ENCODE peak calls at places on chromosomes 2 and 18, in four cellular contexts. T is lower lobe of right lung, F is amniotic stem cell, E is Caki2. L is an unnamed sample.

GRCh38 chr18:61337527-61337926 is 4.3 kb downstream of the CDH20 start:
- DNase-seq in F (no peak), T (no peak), E (no peak), L (no peak)

GRCh38 chr2:154013514-154013913 is 141.8 kb downstream of the GALNT13 start:
- DNase-seq in F (no peak), T (no peak), E (no peak), L (no peak)

GRCh38 chr18:45856526-45856925 is 31.1 kb downstream of the SIGLEC15 start:
- DNase-seq in T (no peak), E (no peak), F (no peak), L (no peak)

GRCh38 chr2:241272298-241272721 is 43.2 kb downstream of the HDLBP start:
- DNase-seq in T (peak; percentile 74), F (no peak), E (no peak), L (no peak)

GRCh38 chr2:62054029-62054791 is 141.7 kb upstream of the B3GNT2 start:
- DNase-seq in F (no peak), T (no peak), E (no peak), L (no peak)

GRCh38 chr2:39516347-39517101 is 79.4 kb upstream of the MAP4K3 start:
- DNase-seq in E (no peak), T (no peak), F (no peak), L (no peak)

GRCh38 chr2:101731221-101732054 is 33.9 kb downstream of the MAP4K4 start:
- DNase-seq in F (no peak), T (no peak), E (no peak), L (no peak)

GRCh38 chr2:42569116-42569711 is 782 bp downstream of the MTA3 start:
- DNase-seq in F (no peak), T (no peak), E (peak; percentile 35), L (peak; percentile 33)

GRCh38 chr2:200168641-200169265 is 137.7 kb upstream of the SPATS2L start:
- DNase-seq in E (no peak), F (no peak), T (no peak), L (no peak)

GRCh38 chr2:10194021-10194820 is 71.7 kb downstream of the RRM2 start:
- DNase-seq in E (no peak), T (no peak), F (no peak), L (no peak)

GRCh38 chr2:105607920-105608504 is 136.7 kb upstream of the NCK2 start:
- DNase-seq in T (no peak), E (no peak), F (no peak), L (no peak)

GRCh38 chr18:26646897-26647296 is 98.5 kb upstream of the KCTD1 start:
- DNase-seq in T (no peak), F (no peak), E (no peak), L (no peak)

GRCh38 chr2:26968001-26968400 is 2.4 kb upstream of the MAPRE3 start:
- DNase-seq in E (peak; percentile 91), T (no peak), F (no peak), L (peak; percentile 23)

GRCh38 chr2:239865059-239865639 is 160.0 kb downstream of the NDUFA10 start:
- DNase-seq in T (peak; percentile 42), E (no peak), F (no peak), L (no peak)

GRCh38 chr2:172103471-172104292 is 982 bp upstream of the DLX2 start:
- DNase-seq in E (peak; percentile 70), T (peak; percentile 84), F (peak; percentile 63), L (peak; percentile 81)

GRCh38 chr2:203763425-203764272 is 57.2 kb downstream of the CD28 start:
- DNase-seq in F (no peak), E (no peak), T (no peak), L (no peak)

GRCh38 chr2:122764019-122764418 is 1008.6 kb downstream of the TSN start:
- DNase-seq in F (no peak), T (no peak), E (no peak), L (no peak)

GRCh38 chr2:186780701-186781316 is 68.2 kb downstream of the ZSWIM2 start:
- DNase-seq in F (no peak), E (peak; percentile 12), T (no peak), L (peak; percentile 36)

GRCh38 chr2:31598694-31599093 is 18.0 kb upstream of the SRD5A2 start:
- DNase-seq in T (no peak), F (no peak), E (no peak), L (no peak)

GRCh38 chr2:204654679-204655078 is 109.4 kb downstream of the PARD3B start:
- DNase-seq in E (no peak), T (no peak), F (no peak), L (no peak)

GRCh38 chr2:218032336-218033171 is 29.8 kb upstream of the TNS1 start:
- DNase-seq in T (no peak), F (no peak), E (no peak), L (no peak)

GRCh38 chr2:182522428-182522896 is 95.6 kb upstream of the PDE1A start:
- DNase-seq in E (peak; percentile 57), T (no peak), F (no peak), L (peak; percentile 80)

GRCh38 chr2:240240017-240240416 is 99.6 kb upstream of the OTOS start:
- DNase-seq in E (no peak), T (no peak), F (no peak), L (no peak)

GRCh38 chr2:221282386-221282785 is 289.7 kb downstream of the EPHA4 start:
- DNase-seq in E (no peak), F (no peak), T (no peak), L (no peak)

GRCh38 chr2:234630676-234631350 is 133.9 kb upstream of the ARL4C start:
- DNase-seq in E (no peak), T (no peak), F (no peak), L (peak; percentile 37)

GRCh38 chr18:59851784-59852399 is 47.9 kb upstream of the PMAIP1 start:
- DNase-seq in T (no peak), E (no peak), F (no peak), L (no peak)

GRCh38 chr2:219178377-219179175 is 501 bp downstream of the RETREG2 start:
- DNase-seq in E (peak; percentile 31), T (peak; percentile 73), F (no peak), L (no peak)

GRCh38 chr2:64669288-64669687 is 15.6 kb upstream of the SERTAD2 start:
- DNase-seq in E (no peak), F (no peak), T (no peak), L (no peak)

GRCh38 chr2:25825238-25825637 is 53.0 kb downstream of the ASXL2 start:
- DNase-seq in E (no peak), F (no peak), T (no peak), L (no peak)

GRCh38 chr2:152847067-152847466 is 128.6 kb downstream of the ARL6IP6 start:
- DNase-seq in F (no peak), E (no peak), T (no peak), L (peak; percentile 49)

GRCh38 chr18:13563390-13563805 is 163.0 kb downstream of the FAM210A start:
- DNase-seq in E (no peak), F (no peak), T (no peak), L (no peak)

GRCh38 chr2:231716641-231717280 is 8.4 kb downstream of the PTMA start:
- DNase-seq in E (no peak), T (no peak), F (no peak), L (peak; percentile 14)

GRCh38 chr18:63336366-63337099 is 17.0 kb upstream of the BCL2 start:
- DNase-seq in E (peak; percentile 44), F (peak; percentile 80), T (no peak), L (peak; percentile 63)

GRCh38 chr2:210442869-210443268 is 33.7 kb downstream of the LANCL1 start:
- DNase-seq in T (no peak), F (no peak), E (no peak), L (no peak)

GRCh38 chr18:25935356-25935755 is 155.1 kb downstream of the SS18 start:
- DNase-seq in F (no peak), T (no peak), E (no peak), L (no peak)